ENCODE peak calls at places on chromosome 14, in four cellular contexts. A, Z, D and L are unnamed samples.

GRCh38 chr14:94380225-94381148 is 7.9 kb downstream of the SERPINA1 start:
- DNase-seq in D (no peak), Z (no peak), A (no peak), L (no peak)

GRCh38 chr14:71103662-71104484 is 196.6 kb downstream of the PCNX1 start:
- DNase-seq in A (peak; percentile 41), D (peak; percentile 25), Z (peak; percentile 8), L (no peak)

GRCh38 chr14:87102979-87103378 is 890.0 kb downstream of the GALC start:
- DNase-seq in A (no peak), D (no peak), Z (no peak), L (no peak)

GRCh38 chr14:100588671-100589070 is 1.5 kb upstream of the BEGAIN start:
- DNase-seq in A (no peak), D (no peak), Z (no peak), L (peak; percentile 1)

GRCh38 chr14:69532561-69533335 is 41.9 kb downstream of the CCDC177 start:
- DNase-seq in A (no peak), D (no peak), Z (no peak), L (no peak)

GRCh38 chr14:92589213-92589852 is 75.8 kb downstream of the RIN3 start:
- DNase-seq in D (peak; percentile 24), Z (peak; percentile 22), A (no peak), L (no peak)

GRCh38 chr14:94963051-94963450 is 193.1 kb upstream of the GSC start:
- DNase-seq in Z (no peak), A (no peak), D (no peak), L (no peak)

GRCh38 chr14:77653473-77653872 is 37.0 kb upstream of the SPTLC2 start:
- DNase-seq in Z (no peak), A (no peak), D (no peak), L (no peak)

GRCh38 chr14:106843951-106844483 is 1317.6 kb downstream of the TMEM121 start:
- DNase-seq in D (peak; percentile 22), Z (peak; percentile 69), A (no peak), L (peak; percentile 65)

GRCh38 chr14:93019970-93020369 is 95.8 kb downstream of the ITPK1 start:
- DNase-seq in A (no peak), D (no peak), Z (no peak), L (no peak)

GRCh38 chr14:37746140-37746832 is 150.9 kb downstream of the TTC6 start:
- DNase-seq in D (no peak), Z (no peak), A (no peak), L (no peak)

GRCh38 chr14:100066984-100067383 is 1.8 kb downstream of the EVL start:
- DNase-seq in Z (no peak), A (no peak), D (no peak), L (no peak)

GRCh38 chr14:76313861-76314260 is 62.1 kb upstream of the ESRRB start:
- DNase-seq in A (no peak), Z (no peak), D (no peak), L (no peak)

GRCh38 chr14:51157012-51157411 is 62.1 kb upstream of the TRIM9 start:
- DNase-seq in D (no peak), A (peak; percentile 16), Z (no peak), L (no peak)

GRCh38 chr14:58243790-58244555 is 670 bp upstream of the PSMA3 start:
- DNase-seq in D (no peak), A (peak; percentile 26), Z (no peak), L (no peak)

GRCh38 chr14:103207404-103208072 is 84.3 kb downstream of the TNFAIP2 start:
- DNase-seq in D (no peak), Z (no peak), A (no peak), L (no peak)

GRCh38 chr14:60300019-60300418 is 51.0 kb downstream of the PPM1A start:
- DNase-seq in D (no peak), A (no peak), Z (no peak), L (no peak)

GRCh38 chr14:68843471-68844209 is 50.8 kb upstream of the ZFP36L1 start:
- DNase-seq in D (peak; percentile 78), Z (peak; percentile 76), A (peak; percentile 58), L (peak; percentile 81)

GRCh38 chr14:49623941-49624806 is 3.6 kb downstream of the MGAT2 start:
- DNase-seq in A (no peak), Z (no peak), D (no peak), L (no peak)

GRCh38 chr14:86196476-86196875 is 666.5 kb downstream of the FLRT2 start:
- DNase-seq in D (no peak), A (no peak), Z (no peak), L (peak; percentile 18)

GRCh38 chr14:99518441-99519346 is 37.5 kb downstream of the CCNK start:
- DNase-seq in Z (peak; percentile 73), D (peak; percentile 74), A (peak; percentile 23), L (peak; percentile 86)

GRCh38 chr14:70002589-70003240 is 123.5 kb downstream of the SMOC1 start:
- DNase-seq in A (no peak), D (no peak), Z (no peak), L (no peak)

GRCh38 chr14:49865431-49865859 is 12.9 kb upstream of the NEMF start:
- DNase-seq in D (peak; percentile 73), A (no peak), Z (peak; percentile 70), L (peak; percentile 74)

GRCh38 chr14:26794731-26795130 is 196.9 kb upstream of the NOVA1 start:
- DNase-seq in D (no peak), A (no peak), Z (no peak), L (no peak)

GRCh38 chr14:32073537-32074189 is 3.4 kb upstream of the ARHGAP5 start:
- DNase-seq in D (peak; percentile 60), A (peak; percentile 82), Z (peak; percentile 78), L (peak; percentile 85)

GRCh38 chr14:78972440-78972839 is 802.3 kb downstream of the NRXN3 start:
- DNase-seq in D (no peak), Z (no peak), A (no peak), L (no peak)
- H3K27ac ChIP-seq in D (no peak overlapping the region), Z (no peak overlapping the region), A (no peak overlapping the region), L (no peak overlapping the region)

GRCh38 chr14:101595887-101596721 is 34.8 kb downstream of the DIO3 start:
- DNase-seq in D (no peak), Z (no peak), A (no peak), L (no peak)
- H3K4me3 ChIP-seq in D (no peak overlapping the region), Z (no peak overlapping the region), A (no peak overlapping the region), L (no peak overlapping the region)

GRCh38 chr14:65961004-65961403 is 525.2 kb upstream of the CCDC196 start:
- DNase-seq in Z (no peak), A (peak; percentile 24), D (peak; percentile 78), L (peak; percentile 33)
- TF ChIP-seq CTCF in Z (no peak), A (peak; percentile 91), D (peak; percentile 97), L (peak; percentile 18)

GRCh38 chr14:35335388-35336092 is 43.4 kb downstream of the PSMA6 start:
- DNase-seq in D (no peak), Z (no peak), A (no peak), L (peak; percentile 86)
- H3K27ac ChIP-seq in D (no peak overlapping the region), Z (peak overlapping the region; percentile 84), A (peak overlapping the region; percentile 41), L (peak overlapping the region; percentile 92)

GRCh38 chr14:89792489-89793366 is 161.8 kb downstream of the EFCAB11 start:
- DNase-seq in D (peak; percentile 11), Z (no peak), A (no peak), L (no peak)
- H3K4me3 ChIP-seq in D (no peak overlapping the region), Z (no peak overlapping the region), A (no peak overlapping the region), L (no peak overlapping the region)

GRCh38 chr14:105271224-105271890 is 23.0 kb downstream of the BTBD6 start:
- DNase-seq in D (no peak), Z (no peak), A (no peak), L (peak; percentile 85)

GRCh38 chr14:105272623-105273022 is 24.3 kb downstream of the BTBD6 start:
- DNase-seq in A (no peak), D (no peak), Z (no peak), L (peak; percentile 55)

GRCh38 chr14:105269405-105269804 is 21.1 kb downstream of the BTBD6 start:
- DNase-seq in Z (no peak), D (no peak), A (no peak), L (no peak)

GRCh38 chr14:105268736-105269354 is 20.5 kb downstream of the BTBD6 start:
- DNase-seq in D (no peak), Z (no peak), A (no peak), L (no peak)

GRCh38 chr14:105267820-105268548 is 19.7 kb downstream of the BTBD6 start:
- DNase-seq in D (no peak), Z (no peak), A (no peak), L (no peak)
- TF ChIP-seq CTCF in D (peak; percentile 33), Z (no peak), A (no peak), L (no peak)